ENCODE peak calls at places on chromosomes 4 and X, in six cellular contexts. One of them, this sample, is unnamed.

GRCh38 chr4:86556791-86557415 is 37.2 kb upstream of the PTPN13 start:
- DNase-seq in A549: no peak
- DNase-seq in kidney epithelial cell: no peak
- DNase-seq in AG10803: no peak
- DNase-seq in Peyer's patch: no peak
- DNase-seq in A673: peak; percentile 60
- DNase-seq in this sample: no peak

GRCh38 chr4:4541040-4541631 is 712 bp downstream of the STX18 start:
- DNase-seq in A549: peak; percentile 41
- DNase-seq in kidney epithelial cell: no peak
- DNase-seq in AG10803: peak; percentile 65
- DNase-seq in Peyer's patch: peak; percentile 57
- DNase-seq in A673: no peak
- DNase-seq in this sample: no peak

GRCh38 chrX:118271770-118272169 is 74.1 kb upstream of the WDR44 start:
- DNase-seq in A549: peak; percentile 1
- DNase-seq in kidney epithelial cell: no peak
- DNase-seq in AG10803: no peak
- DNase-seq in Peyer's patch: no peak
- DNase-seq in A673: peak; percentile 86
- DNase-seq in this sample: no peak

GRCh38 chr4:137611998-137612700 is 79.9 kb upstream of the PCDH18 start:
- DNase-seq in A549: no peak
- DNase-seq in kidney epithelial cell: no peak
- DNase-seq in AG10803: no peak
- DNase-seq in Peyer's patch: no peak
- DNase-seq in A673: no peak
- DNase-seq in this sample: no peak

GRCh38 chr4:74168841-74169240 is 10.9 kb downstream of the MTHFD2L start:
- DNase-seq in A549: no peak
- DNase-seq in kidney epithelial cell: no peak
- DNase-seq in AG10803: no peak
- DNase-seq in Peyer's patch: no peak
- DNase-seq in A673: no peak
- DNase-seq in this sample: no peak

GRCh38 chr4:8235224-8235623 is 34.3 kb upstream of the HTRA3 start:
- DNase-seq in A549: no peak
- DNase-seq in kidney epithelial cell: no peak
- DNase-seq in AG10803: no peak
- DNase-seq in Peyer's patch: peak; percentile 70
- DNase-seq in A673: no peak
- DNase-seq in this sample: no peak

GRCh38 chr4:76028242-76028859 is 5.1 kb upstream of the CXCL10 start:
- DNase-seq in A549: no peak
- DNase-seq in kidney epithelial cell: no peak
- DNase-seq in AG10803: no peak
- DNase-seq in Peyer's patch: no peak
- DNase-seq in A673: peak; percentile 54
- DNase-seq in this sample: no peak

GRCh38 chrX:19926095-19926494 is 38.7 kb upstream of the SH3KBP1 start:
- DNase-seq in A549: no peak
- DNase-seq in kidney epithelial cell: no peak
- DNase-seq in AG10803: no peak
- DNase-seq in Peyer's patch: no peak
- DNase-seq in A673: no peak
- DNase-seq in this sample: no peak

GRCh38 chrX:118698516-118699247 is 28.7 kb upstream of the IL13RA1 start:
- DNase-seq in A549: no peak
- DNase-seq in kidney epithelial cell: no peak
- DNase-seq in AG10803: peak; percentile 11
- DNase-seq in Peyer's patch: no peak
- DNase-seq in A673: no peak
- DNase-seq in this sample: no peak

GRCh38 chr4:122746485-122746965 is 14.0 kb downstream of the BBS12 start:
- DNase-seq in A549: no peak
- DNase-seq in kidney epithelial cell: no peak
- DNase-seq in AG10803: no peak
- DNase-seq in Peyer's patch: no peak
- DNase-seq in A673: no peak
- DNase-seq in this sample: no peak

GRCh38 chr4:85459736-85460135 is 15.2 kb upstream of the ARHGAP24 start:
- DNase-seq in A549: no peak
- DNase-seq in kidney epithelial cell: no peak
- DNase-seq in AG10803: no peak
- DNase-seq in Peyer's patch: no peak
- DNase-seq in A673: no peak
- DNase-seq in this sample: no peak

GRCh38 chr4:172369471-172369959 is 556.3 kb downstream of the GALNTL6 start:
- DNase-seq in A549: no peak
- DNase-seq in kidney epithelial cell: no peak
- DNase-seq in AG10803: no peak
- DNase-seq in Peyer's patch: no peak
- DNase-seq in A673: no peak
- DNase-seq in this sample: no peak
- H3K4me3 ChIP-seq in A549: no peak overlapping the region
- H3K4me3 ChIP-seq in kidney epithelial cell: no peak overlapping the region
- H3K4me3 ChIP-seq in AG10803: no peak overlapping the region
- H3K4me3 ChIP-seq in Peyer's patch: no peak overlapping the region
- H3K4me3 ChIP-seq in A673: no peak overlapping the region
- H3K4me3 ChIP-seq in this sample: no peak overlapping the region

DNA sequence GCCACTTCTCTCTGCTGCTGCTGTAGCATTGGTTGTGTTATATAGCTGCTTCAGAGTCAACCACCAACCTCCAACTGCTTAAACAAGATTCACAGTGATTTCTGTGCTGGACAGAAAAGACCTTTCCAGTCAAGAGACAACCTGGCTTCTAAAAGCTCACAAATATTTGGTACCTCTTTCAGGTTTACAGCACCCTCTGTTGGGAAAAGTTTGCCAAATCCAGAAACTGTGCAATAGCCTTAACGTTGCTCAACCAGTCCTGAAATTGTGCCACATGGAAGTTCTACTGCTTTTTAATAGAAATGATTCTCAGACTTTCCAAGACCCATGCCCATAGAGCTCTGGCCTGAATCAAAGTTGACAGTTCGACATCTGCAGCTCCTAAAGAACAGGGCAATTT is 842.1 kb upstream of the HTR2C start:
- DNase-seq in A549: peak; percentile 10
- DNase-seq in kidney epithelial cell: no peak
- DNase-seq in AG10803: peak; percentile 48
- DNase-seq in Peyer's patch: no peak
- DNase-seq in A673: peak; percentile 19
- DNase-seq in this sample: no peak
- TF ChIP-seq CTCF in A549: no peak
- TF ChIP-seq CTCF in kidney epithelial cell: peak; percentile 39
- TF ChIP-seq CTCF in AG10803: peak; percentile 50
- TF ChIP-seq CTCF in Peyer's patch: no peak
- TF ChIP-seq CTCF in A673: peak; percentile 21
- TF ChIP-seq CTCF in this sample: no peak

GRCh38 chr4:118281611-118282442 is 71.0 kb downstream of the PRSS12 start:
- DNase-seq in A549: no peak
- DNase-seq in kidney epithelial cell: no peak
- DNase-seq in AG10803: peak; percentile 58
- DNase-seq in Peyer's patch: no peak
- DNase-seq in A673: peak; percentile 59
- DNase-seq in this sample: no peak

GRCh38 chr4:118279328-118279727 is 73.5 kb downstream of the PRSS12 start:
- DNase-seq in A549: no peak
- DNase-seq in kidney epithelial cell: no peak
- DNase-seq in AG10803: no peak
- DNase-seq in Peyer's patch: no peak
- DNase-seq in A673: no peak
- DNase-seq in this sample: no peak

GRCh38 chr4:118280501-118281218 is 72.1 kb downstream of the PRSS12 start:
- DNase-seq in A549: peak; percentile 71
- DNase-seq in kidney epithelial cell: no peak
- DNase-seq in AG10803: peak; percentile 73
- DNase-seq in Peyer's patch: peak; percentile 78
- DNase-seq in A673: peak; percentile 68
- DNase-seq in this sample: peak; percentile 48

GRCh38 chr4:118278473-118279274 is 74.1 kb downstream of the PRSS12 start:
- DNase-seq in A549: peak; percentile 93
- DNase-seq in kidney epithelial cell: peak; percentile 70
- DNase-seq in AG10803: peak; percentile 85
- DNase-seq in Peyer's patch: peak; percentile 99
- DNase-seq in A673: peak; percentile 96
- DNase-seq in this sample: peak; percentile 82

DNA sequence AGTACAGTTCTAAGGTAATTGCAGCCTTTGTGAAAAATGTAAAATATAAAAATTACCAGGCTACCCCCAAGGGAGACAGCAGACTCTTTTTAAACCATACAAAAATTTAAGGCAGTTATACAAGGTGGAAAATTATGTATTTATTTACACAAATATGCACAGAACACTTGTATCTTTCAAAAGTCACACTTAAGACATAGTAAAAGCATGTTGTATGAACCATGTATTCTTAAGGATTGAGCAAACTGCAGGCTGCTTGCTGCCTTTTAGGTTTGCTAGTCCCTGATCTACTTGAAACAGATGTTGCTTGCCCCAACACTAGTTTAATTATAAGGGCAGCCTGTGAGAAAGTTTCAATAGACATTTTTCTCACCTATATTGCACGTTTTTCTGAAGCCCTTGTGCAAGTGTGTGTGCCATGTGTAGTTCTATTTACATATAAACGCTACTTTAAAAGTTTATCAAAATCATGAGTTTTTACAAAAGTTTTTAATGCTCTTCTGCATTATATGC is 72.8 kb downstream of the PRSS12 start:
- DNase-seq in A549: no peak
- DNase-seq in kidney epithelial cell: no peak
- DNase-seq in AG10803: no peak
- DNase-seq in Peyer's patch: no peak
- DNase-seq in A673: no peak
- DNase-seq in this sample: no peak
- H3K4me3 ChIP-seq in A549: peak overlapping the region; percentile 76
- H3K4me3 ChIP-seq in kidney epithelial cell: peak overlapping the region; percentile 89
- H3K4me3 ChIP-seq in AG10803: peak overlapping the region; percentile 90
- H3K4me3 ChIP-seq in Peyer's patch: peak overlapping the region; percentile 86
- H3K4me3 ChIP-seq in A673: peak overlapping the region; percentile 83
- H3K4me3 ChIP-seq in this sample: peak overlapping the region; percentile 87

GRCh38 chrX:48835524-48836329 is at the start of gene PCSK1N:
- DNase-seq in A549: peak; percentile 59
- DNase-seq in kidney epithelial cell: peak; percentile 14
- DNase-seq in AG10803: no peak
- DNase-seq in Peyer's patch: no peak
- DNase-seq in A673: peak; percentile 25
- DNase-seq in this sample: no peak

GRCh38 chrX:48834383-48834709 is 1.1 kb downstream of the PCSK1N start:
- DNase-seq in A549: peak; percentile 15
- DNase-seq in kidney epithelial cell: no peak
- DNase-seq in AG10803: no peak
- DNase-seq in Peyer's patch: no peak
- DNase-seq in A673: no peak
- DNase-seq in this sample: no peak

GRCh38 chrX:48831909-48832291 is 3.5 kb downstream of the PCSK1N start:
- DNase-seq in A549: no peak
- DNase-seq in kidney epithelial cell: no peak
- DNase-seq in AG10803: no peak
- DNase-seq in Peyer's patch: no peak
- DNase-seq in A673: no peak
- DNase-seq in this sample: no peak

GRCh38 chrX:48831136-48831908 is 4.1 kb downstream of the PCSK1N start:
- DNase-seq in A549: no peak
- DNase-seq in kidney epithelial cell: no peak
- DNase-seq in AG10803: no peak
- DNase-seq in Peyer's patch: no peak
- DNase-seq in A673: no peak
- DNase-seq in this sample: no peak

GRCh38 chrX:48833531-48834138 is 1.8 kb downstream of the PCSK1N start:
- DNase-seq in A549: peak; percentile 20
- DNase-seq in kidney epithelial cell: no peak
- DNase-seq in AG10803: no peak
- DNase-seq in Peyer's patch: no peak
- DNase-seq in A673: no peak
- DNase-seq in this sample: no peak
- TF ChIP-seq CTCF in A549: peak; percentile 6
- TF ChIP-seq CTCF in kidney epithelial cell: no peak
- TF ChIP-seq CTCF in AG10803: no peak
- TF ChIP-seq CTCF in Peyer's patch: no peak
- TF ChIP-seq CTCF in A673: peak; percentile 16
- TF ChIP-seq CTCF in this sample: no peak

GRCh38 chrX:71619193-71619592 is 882 bp upstream of the CXCR3 start:
- DNase-seq in A549: no peak
- DNase-seq in kidney epithelial cell: no peak
- DNase-seq in AG10803: no peak
- DNase-seq in Peyer's patch: no peak
- DNase-seq in A673: no peak
- DNase-seq in this sample: no peak

GRCh38 chrX:71617742-71618141 is 569 bp downstream of the CXCR3 start:
- DNase-seq in A549: no peak
- DNase-seq in kidney epithelial cell: no peak
- DNase-seq in AG10803: no peak
- DNase-seq in Peyer's patch: no peak
- DNase-seq in A673: no peak
- DNase-seq in this sample: no peak

GRCh38 chrX:71618787-71619186 is 476 bp upstream of the CXCR3 start:
- DNase-seq in A549: no peak
- DNase-seq in kidney epithelial cell: no peak
- DNase-seq in AG10803: no peak
- DNase-seq in Peyer's patch: no peak
- DNase-seq in A673: no peak
- DNase-seq in this sample: no peak

GRCh38 chrX:71616672-71617529 is 1.4 kb downstream of the CXCR3 start:
- DNase-seq in A549: no peak
- DNase-seq in kidney epithelial cell: no peak
- DNase-seq in AG10803: no peak
- DNase-seq in Peyer's patch: peak; percentile 86
- DNase-seq in A673: no peak
- DNase-seq in this sample: no peak

GRCh38 chrX:71618303-71618721 is at the start of gene CXCR3:
- DNase-seq in A549: no peak
- DNase-seq in kidney epithelial cell: no peak
- DNase-seq in AG10803: no peak
- DNase-seq in Peyer's patch: peak; percentile 72
- DNase-seq in A673: no peak
- DNase-seq in this sample: no peak
- H3K4me3 ChIP-seq in A549: no peak within 1 kb of the TSS
- H3K4me3 ChIP-seq in kidney epithelial cell: no peak within 1 kb of the TSS
- H3K4me3 ChIP-seq in AG10803: no peak within 1 kb of the TSS
- H3K4me3 ChIP-seq in Peyer's patch: peak within 1 kb of the TSS; percentile 17
- H3K4me3 ChIP-seq in A673: no peak within 1 kb of the TSS
- H3K4me3 ChIP-seq in this sample: no peak within 1 kb of the TSS